ENCODE peak calls at places on chromosomes 12 and 14, in six cellular contexts. K, C, B, P, O and F are unnamed samples.

GRCh38 chr12:60834372-60834771 is 1238.5 kb downstream of the SLC16A7 start:
- DNase-seq in C (no peak), B (no peak), O (no peak), P (no peak), K (no peak), F (no peak)

GRCh38 chr14:105058521-105059034 is 6.7 kb downstream of the GPR132 start:
- DNase-seq in B (no peak), O (no peak), K (no peak), P (no peak), C (no peak), F (no peak)

GRCh38 chr14:104805326-104805678 is 4.4 kb downstream of the ZBTB42 start:
- DNase-seq in C (no peak), K (no peak), B (peak), O (no peak), P (peak), F (peak)

GRCh38 chr12:128817115-128818015 is 6.4 kb downstream of the SLC15A4 start:
- DNase-seq in O (peak), B (peak), P (peak), C (peak), K (no peak), F (peak)

GRCh38 chr12:68148261-68148951 is 11.1 kb downstream of the IFNG start:
- DNase-seq in O (no peak), P (no peak), B (no peak), K (no peak), C (no peak), F (no peak)

GRCh38 chr12:50550530-50551223 is 45.9 kb downstream of the DIP2B start:
- DNase-seq in C (no peak), P (peak), O (peak), K (no peak), B (peak), F (peak)

GRCh38 chr12:69389836-69390235 is 30.3 kb downstream of the YEATS4 start:
- DNase-seq in C (no peak), B (peak), P (peak), K (no peak), O (no peak), F (peak)

GRCh38 chr12:42296503-42297109 is 29.3 kb downstream of the ZCRB1 start:
- DNase-seq in C (no peak), P (peak), O (no peak), K (peak), B (peak), F (peak)

GRCh38 chr12:121209629-121210572 is at the start of gene P2RX4:
- DNase-seq in C (no peak), P (peak), K (peak), B (peak), O (peak), F (peak)

GRCh38 chr12:6367065-6367968 is 8.0 kb downstream of the SCNN1A start:
- DNase-seq in B (peak), C (no peak), O (no peak), K (no peak), P (peak), F (no peak)

GRCh38 chr12:6769003-6769389 is 2.8 kb downstream of the PTMS start:
- DNase-seq in K (no peak), O (no peak), B (no peak), C (no peak), P (peak), F (no peak)

GRCh38 chr12:47527816-47528215 is 178.0 kb downstream of the RPAP3 start:
- DNase-seq in O (no peak), C (no peak), K (no peak), P (peak), B (peak), F (no peak)

GRCh38 chr12:91040356-91040755 is 17.5 kb downstream of the KERA start:
- DNase-seq in O (no peak), B (peak), C (no peak), K (no peak), P (peak), F (peak)

GRCh38 chr14:84807673-84808072 is 722.3 kb upstream of the FLRT2 start:
- DNase-seq in O (no peak), C (no peak), K (no peak), B (no peak), P (no peak), F (no peak)

GRCh38 chr12:91687052-91688017 is 458.3 kb downstream of the BTG1 start:
- DNase-seq in B (no peak), O (peak), P (no peak), C (no peak), K (no peak), F (no peak)

GRCh38 chr12:50052964-50053363 is 4.4 kb upstream of the ASIC1 start:
- DNase-seq in P (no peak), O (no peak), K (no peak), C (no peak), B (no peak), F (no peak)

GRCh38 chr12:2374092-2374740 is 321.4 kb downstream of the CACNA1C start:
- DNase-seq in O (no peak), P (no peak), B (no peak), C (no peak), K (no peak), F (no peak)

GRCh38 chr14:99313234-99313633 is 41.2 kb upstream of the BCL11B start:
- DNase-seq in K (no peak), O (no peak), B (no peak), C (no peak), P (no peak), F (no peak)

GRCh38 chr14:46580941-46581671 is 70.5 kb downstream of the RPL10L start:
- DNase-seq in P (peak), K (no peak), B (no peak), C (no peak), O (peak), F (peak)

GRCh38 chr14:63342381-63342780 is 23.6 kb upstream of the GPHB5 start:
- DNase-seq in B (peak), C (no peak), O (no peak), K (no peak), P (no peak), F (no peak)

GRCh38 chr14:67766035-67766680 is 50.2 kb downstream of the ZFYVE26 start:
- DNase-seq in K (no peak), B (no peak), P (no peak), O (no peak), C (no peak), F (no peak)

GRCh38 chr14:93269341-93270068 is 62.4 kb downstream of the UBR7 start:
- DNase-seq in K (no peak), B (peak), P (peak), O (peak), C (peak), F (peak)

GRCh38 chr12:112170376-112170775 is 45.0 kb downstream of the TRAFD1 start:
- DNase-seq in P (peak), K (no peak), O (no peak), B (peak), C (no peak), F (peak)

GRCh38 chr12:46701356-46701755 is 124.4 kb downstream of the SLC38A4 start:
- DNase-seq in P (peak), O (no peak), C (no peak), K (no peak), B (no peak), F (no peak)

GRCh38 chr12:22037952-22038351 is 8.1 kb upstream of the CMAS start:
- DNase-seq in C (no peak), O (peak), K (no peak), P (no peak), B (no peak), F (no peak)

GRCh38 chr12:57430931-57431566 is at the start of gene R3HDM2:
- DNase-seq in O (peak), B (peak), P (peak), K (peak), C (peak), F (peak)

GRCh38 chr14:89303452-89304435 is 113.3 kb downstream of the FOXN3 start:
- DNase-seq in C (peak), P (peak), B (peak), O (peak), K (peak), F (peak)

GRCh38 chr12:89352242-89352491 is 134 bp downstream of the DUSP6 start:
- DNase-seq in P (no peak), K (no peak), C (no peak), B (no peak), O (no peak), F (no peak)

GRCh38 chr14:93619176-93619793 is 169.0 kb downstream of the PRIMA1 start:
- DNase-seq in B (peak), K (no peak), P (peak), C (peak), O (peak), F (peak)

GRCh38 chr12:67034110-67034879 is 234.9 kb upstream of the CAND1 start:
- DNase-seq in P (no peak), K (no peak), O (peak), B (no peak), C (no peak), F (peak)

GRCh38 chr14:23483216-23483854 is 13.8 kb downstream of the NGDN start:
- DNase-seq in K (no peak), B (no peak), O (no peak), C (no peak), P (no peak), F (peak)
- TF ChIP-seq CTCF in K (peak), B (peak), O (peak), C (peak), P (peak), F (peak)

GRCh38 chr14:60249321-60250251 is 565 bp downstream of the PPM1A start:
- DNase-seq in P (peak), O (peak), K (peak), B (peak), C (no peak), F (peak)
- TF ChIP-seq CTCF in P (no peak), O (no peak), K (no peak), B (no peak), C (no peak), F (no peak)

DNA sequence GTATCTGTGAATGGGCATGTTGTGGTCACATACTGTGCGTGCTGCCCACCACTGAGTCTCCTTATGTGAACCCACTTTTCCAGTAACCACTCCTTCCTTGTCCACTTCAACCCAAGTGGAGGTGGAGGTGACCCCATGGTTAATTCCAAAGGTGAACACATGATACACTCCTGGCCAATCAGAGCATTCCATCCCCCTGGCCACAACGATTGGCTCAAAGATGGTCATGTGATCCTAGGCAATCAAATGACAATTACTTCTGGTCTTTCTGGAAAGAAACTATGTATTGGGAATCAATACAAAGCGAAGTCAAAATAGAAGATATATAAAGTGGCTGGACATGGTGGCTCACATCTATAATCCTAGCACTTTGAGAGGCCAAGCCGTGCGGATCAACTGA is 20.2 kb upstream of the CCDC60 start:
- DNase-seq in O (no peak), P (no peak), B (no peak), K (no peak), C (no peak), F (no peak)
- TF ChIP-seq CTCF in O (no peak), P (no peak), B (no peak), K (no peak), C (no peak), F (no peak)

GRCh38 chr14:65815127-65815526 is 402.6 kb downstream of the FUT8 start:
- DNase-seq in O (no peak), B (no peak), P (no peak), C (no peak), K (no peak), F (no peak)
- TF ChIP-seq CTCF in O (no peak), B (no peak), P (no peak), C (no peak), K (no peak), F (no peak)

DNA sequence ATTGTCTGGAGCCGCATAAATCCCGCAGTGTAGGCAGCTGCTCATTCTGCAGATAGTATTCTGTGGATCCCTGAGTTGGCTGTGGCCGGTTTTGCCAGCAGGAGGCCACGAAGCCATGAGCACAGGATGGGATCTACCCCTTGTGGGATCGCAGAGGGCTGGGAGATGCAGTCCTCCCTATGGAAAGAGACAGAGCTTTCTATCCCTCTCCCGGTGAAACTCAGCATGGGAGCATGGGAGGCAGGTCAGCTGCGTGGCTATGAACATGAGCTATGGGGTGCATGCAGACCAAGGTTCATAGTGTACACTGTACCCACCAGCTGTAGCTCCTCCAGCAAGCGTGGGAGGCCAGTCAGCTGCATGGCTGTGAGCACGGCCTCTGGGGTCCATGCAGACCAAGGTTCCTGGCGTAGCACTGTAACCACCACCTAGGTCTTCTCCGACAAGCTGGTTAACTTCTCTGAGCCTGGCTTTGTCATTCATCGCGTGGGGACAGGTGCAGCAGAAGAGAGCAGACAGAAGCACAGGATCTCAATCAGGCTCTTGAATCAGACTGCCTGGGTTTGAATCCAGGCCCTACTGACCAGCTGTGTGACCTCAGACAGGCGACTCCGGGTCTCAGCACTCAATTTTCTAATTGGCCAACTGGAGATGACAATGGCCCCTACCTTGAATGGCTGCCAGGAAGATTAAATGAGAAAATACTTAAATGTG is 5.9 kb downstream of the BDKRB1 start:
- DNase-seq in C (no peak), O (no peak), B (no peak), K (no peak), P (no peak), F (no peak)
- TF ChIP-seq CTCF in C (no peak), O (no peak), B (no peak), K (no peak), P (peak), F (no peak)

GRCh38 chr14:76771432-76771980 is 10.2 kb downstream of the VASH1 start:
- DNase-seq in O (no peak), B (no peak), P (no peak), K (no peak), C (no peak), F (no peak)

GRCh38 chr14:76772300-76773187 is 11.3 kb downstream of the VASH1 start:
- DNase-seq in O (no peak), C (no peak), P (peak), B (peak), K (no peak), F (no peak)

GRCh38 chr14:76773956-76774355 is 12.7 kb downstream of the VASH1 start:
- DNase-seq in P (no peak), K (no peak), O (no peak), B (no peak), C (no peak), F (no peak)

GRCh38 chr14:76774471-76775158 is 13.3 kb downstream of the VASH1 start:
- DNase-seq in B (no peak), K (no peak), P (no peak), O (no peak), C (no peak), F (no peak)

GRCh38 chr14:76773188-76773885 is 12.1 kb downstream of the VASH1 start:
- DNase-seq in B (peak), K (no peak), C (peak), P (peak), O (peak), F (peak)
- TF ChIP-seq CTCF in B (peak), K (no peak), C (no peak), P (peak), O (peak), F (no peak)

DNA sequence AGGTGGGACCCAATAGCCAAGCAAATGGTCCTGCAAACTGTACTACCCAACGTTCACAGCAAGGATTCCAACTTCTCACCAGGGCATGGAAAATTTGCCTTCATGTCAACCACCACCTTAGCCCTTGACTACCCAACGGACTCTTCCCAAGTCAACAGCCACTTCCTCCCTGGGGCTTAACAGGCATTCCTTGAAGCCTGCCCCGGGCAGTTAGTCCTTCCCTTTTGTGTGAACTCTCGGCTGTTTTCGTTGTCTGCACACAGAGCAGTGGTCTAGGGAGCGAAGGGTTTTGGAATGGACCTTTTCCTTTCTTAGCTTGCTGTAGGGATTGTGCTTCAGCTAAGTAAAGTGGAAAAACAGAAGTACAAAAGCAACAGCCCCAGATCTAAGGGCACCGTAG is 35.2 kb upstream of the TCL1B start:
- DNase-seq in P (no peak), C (no peak), B (no peak), O (no peak), K (no peak), F (no peak)
- TF ChIP-seq CTCF in P (no peak), C (no peak), B (no peak), O (no peak), K (no peak), F (no peak)

GRCh38 chr12:389138-390096 is at the start of gene KDM5A:
- DNase-seq in O (peak), B (peak), C (no peak), K (peak), P (peak), F (peak)
- TF ChIP-seq CTCF in O (no peak), B (no peak), C (no peak), K (no peak), P (no peak), F (no peak)

GRCh38 chr12:52335598-52336262 is 14.5 kb upstream of the KRT83 start:
- DNase-seq in K (no peak), B (no peak), O (no peak), C (no peak), P (no peak), F (peak)
- TF ChIP-seq CTCF in K (no peak), B (no peak), O (no peak), C (no peak), P (no peak), F (no peak)

GRCh38 chr14:90617942-90618341 is 198.3 kb downstream of the TTC7B start:
- DNase-seq in B (no peak), O (no peak), P (no peak), C (no peak), K (no peak), F (no peak)

GRCh38 chr14:90614696-90615260 is 201.5 kb downstream of the TTC7B start:
- DNase-seq in C (no peak), P (no peak), K (no peak), B (no peak), O (no peak), F (no peak)

GRCh38 chr14:90616313-90616712 is 199.9 kb downstream of the TTC7B start:
- DNase-seq in O (no peak), P (no peak), K (no peak), B (no peak), C (no peak), F (no peak)

GRCh38 chr14:90615444-90616095 is 200.7 kb downstream of the TTC7B start:
- DNase-seq in C (no peak), P (no peak), O (no peak), B (no peak), K (no peak), F (no peak)

GRCh38 chr14:90616881-90617280 is 199.3 kb downstream of the TTC7B start:
- DNase-seq in C (no peak), O (no peak), P (peak), B (no peak), K (no peak), F (no peak)
- TF ChIP-seq CTCF in C (no peak), O (no peak), P (no peak), B (no peak), K (no peak), F (no peak)